ENCODE peak calls at places on chromosomes 7 and 10, in nine cellular contexts. P is spleen; I is breast epithelium; Z is cardiac muscle cell; W is CD8-positive, alpha-beta T cell; C is SJSA1; H is astrocyte; D is colonic mucosa; G is NT2/D1. L is an unnamed sample.
A peak's percentile ranks its signal among the peaks of the same experiment; 100 is the strongest.

GRCh38 chr10:35895331-35895730 is 253.2 kb upstream of the FZD8 start:
- DNase-seq in C (no peak), H (no peak), Z (peak; percentile 23), W (no peak), P (no peak), I (no peak), G (no peak), D (no peak), L (no peak)

GRCh38 chr7:128852537-128853254 is 10.0 kb upstream of the ATP6V1F start:
- DNase-seq in W (no peak), I (no peak), Z (no peak), C (no peak), H (no peak), D (no peak), P (no peak), G (no peak), L (no peak)

GRCh38 chr10:69684020-69684980 is 54.3 kb downstream of the FAM241B start:
- DNase-seq in H (peak; percentile 40), P (no peak), W (no peak), Z (peak; percentile 72), G (no peak), I (no peak), C (no peak), D (peak; percentile 91), L (no peak)

GRCh38 chr10:117545141-117546019 is 2.8 kb downstream of the EMX2 start:
- DNase-seq in Z (no peak), H (no peak), G (no peak), P (no peak), I (no peak), W (no peak), C (no peak), D (no peak), L (no peak)

GRCh38 chr10:60032723-60033122 is 126.4 kb upstream of the CCDC6 start:
- DNase-seq in I (no peak), W (no peak), Z (peak; percentile 73), G (peak; percentile 30), D (peak; percentile 78), H (peak; percentile 25), C (no peak), P (no peak), L (no peak)

GRCh38 chr7:18166002-18166401 is 138.4 kb upstream of the PRPS1L1 start:
- DNase-seq in H (no peak), P (no peak), G (no peak), D (no peak), C (no peak), I (no peak), Z (peak; percentile 30), W (no peak), L (no peak)

GRCh38 chr10:89942217-89942616 is 240.8 kb downstream of the KIF20B start:
- DNase-seq in I (no peak), P (no peak), Z (no peak), C (no peak), H (peak; percentile 35), D (no peak), G (no peak), W (no peak), L (no peak)

GRCh38 chr7:134513169-134513752 is 14.1 kb upstream of the AKR1B10 start:
- DNase-seq in I (no peak), Z (peak; percentile 71), P (no peak), G (peak; percentile 39), D (peak; percentile 45), W (no peak), H (no peak), C (peak; percentile 54), L (peak; percentile 7)

GRCh38 chr7:128259131-128260056 is 18.3 kb downstream of the LEP start:
- DNase-seq in H (peak; percentile 22), C (no peak), P (no peak), G (no peak), W (no peak), I (no peak), Z (peak; percentile 37), D (peak; percentile 87), L (no peak)

GRCh38 chr10:93086289-93086688 is 12.6 kb downstream of the CYP26A1 start:
- DNase-seq in Z (no peak), G (no peak), D (peak; percentile 3), I (no peak), P (no peak), W (no peak), H (no peak), C (peak; percentile 21), L (no peak)

GRCh38 chr10:75276029-75276872 is 40.5 kb upstream of the COMTD1 start:
- DNase-seq in P (no peak), W (no peak), C (no peak), I (no peak), G (no peak), D (peak; percentile 71), Z (peak; percentile 11), H (no peak), L (no peak)

GRCh38 chr10:31340343-31340742 is 21.3 kb downstream of the ZEB1 start:
- DNase-seq in G (no peak), C (no peak), P (no peak), W (no peak), Z (peak; percentile 11), I (no peak), D (no peak), H (no peak), L (no peak)

GRCh38 chr7:101913876-101914275 is 96.5 kb downstream of the CUX1 start:
- DNase-seq in I (no peak), D (no peak), Z (peak; percentile 87), G (no peak), W (no peak), H (peak; percentile 48), P (no peak), C (no peak), L (no peak)

GRCh38 chr10:34539533-34540315 is 275.4 kb downstream of the PARD3 start:
- DNase-seq in G (no peak), H (no peak), Z (peak; percentile 58), C (no peak), D (peak; percentile 48), W (no peak), P (no peak), I (no peak), L (no peak)

GRCh38 chr7:95066736-95067530 is 159.5 kb downstream of the PPP1R9A start:
- DNase-seq in H (peak; percentile 50), P (no peak), D (no peak), I (no peak), W (no peak), Z (peak; percentile 75), C (no peak), G (no peak), L (no peak)

DNA sequence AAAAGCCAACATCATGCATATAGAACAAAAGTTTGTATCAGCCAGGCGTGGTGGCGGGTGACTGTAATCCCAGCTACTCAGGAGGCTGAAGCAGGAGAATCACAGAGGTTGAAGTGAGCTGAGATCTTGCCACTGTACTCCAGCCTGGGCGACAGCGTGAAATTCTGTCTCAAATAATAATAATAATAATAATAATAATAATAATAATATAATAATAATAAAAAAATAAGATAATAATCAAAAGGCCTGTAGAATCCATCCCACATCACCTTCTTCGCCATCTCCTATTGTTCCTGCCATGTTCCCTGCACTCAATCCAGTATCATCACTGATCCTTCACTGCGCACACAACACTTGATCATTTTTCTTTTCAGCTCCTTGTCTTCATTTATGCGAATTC is 619.3 kb upstream of the ADARB2 start:
- DNase-seq in G (no peak), H (no peak), I (no peak), W (no peak), P (no peak), D (no peak), Z (no peak), C (no peak), L (no peak)
- H3K36me3 ChIP-seq in G (no peaks in the 10 kb centered on the region), H (no peaks in the 10 kb centered on the region), I (no peaks in the 10 kb centered on the region), W (no peaks in the 10 kb centered on the region), P (no peaks in the 10 kb centered on the region), D (no peaks in the 10 kb centered on the region), Z (no peaks in the 10 kb centered on the region), C (no peaks in the 10 kb centered on the region), L (no peaks in the 10 kb centered on the region)

DNA sequence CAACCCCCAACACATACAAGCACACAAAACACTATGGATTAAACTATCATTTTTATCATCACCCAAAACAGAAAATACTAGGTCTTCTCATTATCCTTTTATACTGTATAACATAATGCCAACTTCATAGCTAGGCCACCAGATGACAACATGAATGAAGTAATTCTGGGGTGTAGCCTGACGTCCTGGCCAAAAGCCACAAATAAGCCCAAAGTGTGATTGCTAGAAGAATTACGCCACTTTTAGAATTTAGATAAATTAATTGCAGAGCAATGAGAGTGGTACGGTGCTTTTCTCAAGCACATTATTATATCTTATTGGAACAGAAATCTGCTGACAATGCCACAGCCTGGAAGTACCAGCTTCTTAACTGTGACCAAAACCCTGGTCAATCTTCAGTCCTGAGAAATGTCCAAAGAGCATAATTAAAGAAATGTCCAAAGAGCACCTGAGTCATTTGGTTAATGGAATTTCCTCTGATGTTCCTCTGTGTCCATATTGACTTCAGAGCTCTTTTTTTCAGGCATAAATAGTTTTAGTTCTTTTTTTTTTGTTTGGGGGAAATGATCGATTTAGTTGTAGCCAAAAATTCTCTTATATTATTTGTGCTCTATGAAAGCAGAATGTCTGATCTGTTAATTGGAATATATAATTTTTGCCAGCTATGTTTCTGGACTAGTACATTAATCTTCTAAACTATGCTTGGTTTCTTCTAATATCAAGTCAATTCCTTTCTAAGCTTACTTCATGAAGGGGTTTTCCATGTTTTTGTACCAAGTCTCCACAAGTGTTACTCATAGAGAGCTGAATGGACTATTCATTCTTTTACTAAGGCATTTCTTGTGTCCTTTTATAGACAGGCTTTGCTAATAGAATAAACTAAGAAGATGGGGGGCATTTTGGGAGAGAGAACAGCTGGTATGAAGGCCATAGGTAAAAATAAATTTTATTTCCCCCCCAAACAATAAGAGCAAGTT is 233.4 kb upstream of the SLC26A5 start:
- DNase-seq in I (no peak), P (no peak), D (no peak), W (no peak), Z (no peak), G (no peak), H (peak; percentile 31), C (no peak), L (no peak)
- H3K36me3 ChIP-seq in I (no peaks in the 10 kb centered on the region), P (no peaks in the 10 kb centered on the region), D (no peaks in the 10 kb centered on the region), W (no peaks in the 10 kb centered on the region), Z (no peaks in the 10 kb centered on the region), G (no peaks in the 10 kb centered on the region), H (no peaks in the 10 kb centered on the region), C (no peaks in the 10 kb centered on the region), L (no peaks in the 10 kb centered on the region)

GRCh38 chr10:95341716-95342130 is 50.9 kb upstream of the PDLIM1 start:
- DNase-seq in D (no peak), P (no peak), Z (peak; percentile 84), I (no peak), G (no peak), W (no peak), H (peak; percentile 57), C (no peak), L (no peak)
- H3K36me3 ChIP-seq in D (no peaks in the 10 kb centered on the region), P (no peaks in the 10 kb centered on the region), Z (no peaks in the 10 kb centered on the region), I (no peaks in the 10 kb centered on the region), G (no peaks in the 10 kb centered on the region), W (no peaks in the 10 kb centered on the region), H (no peaks in the 10 kb centered on the region), C (no peaks in the 10 kb centered on the region), L (no peaks in the 10 kb centered on the region)

GRCh38 chr10:27360581-27361172 is 120.1 kb upstream of the ACBD5 start:
- DNase-seq in W (peak; percentile 80), D (peak; percentile 76), Z (peak; percentile 88), H (peak; percentile 42), I (peak; percentile 76), G (peak; percentile 77), C (peak; percentile 62), P (peak; percentile 91), L (peak; percentile 88)

GRCh38 chr10:27359792-27360320 is 119.3 kb upstream of the ACBD5 start:
- DNase-seq in P (no peak), H (no peak), G (no peak), D (no peak), W (no peak), Z (no peak), I (no peak), C (no peak), L (no peak)

GRCh38 chr10:27356738-27357137 is 116.1 kb upstream of the ACBD5 start:
- DNase-seq in W (no peak), I (no peak), C (no peak), Z (no peak), H (no peak), P (no peak), G (no peak), D (no peak), L (no peak)

GRCh38 chr10:27355918-27356573 is 115.4 kb upstream of the ACBD5 start:
- DNase-seq in W (no peak), G (no peak), C (no peak), H (no peak), D (no peak), Z (peak; percentile 9), I (no peak), P (no peak), L (no peak)
- H3K36me3 ChIP-seq in W (no peaks in the 10 kb centered on the region), G (no peaks in the 10 kb centered on the region), C (no peaks in the 10 kb centered on the region), H (no peaks in the 10 kb centered on the region), D (no peaks in the 10 kb centered on the region), Z (no peaks in the 10 kb centered on the region), I (no peaks in the 10 kb centered on the region), P (no peaks in the 10 kb centered on the region), L (no peaks in the 10 kb centered on the region)